ENCODE peak calls at places on chromosomes 2 and 18, in five cellular contexts. One of them, this sample, is unnamed.

GRCh38 chr2:160842286-160842685 is 317.9 kb upstream of the TANK start:
- DNase-seq in uterus: no peak
- DNase-seq in body of pancreas: no peak
- DNase-seq in breast epithelium: no peak
- DNase-seq in A549: no peak
- DNase-seq in this sample: no peak

GRCh38 chr2:238573916-238574315 is 147.2 kb downstream of the ASB1 start:
- DNase-seq in breast epithelium: no peak
- DNase-seq in uterus: no peak
- DNase-seq in body of pancreas: peak; percentile 23
- DNase-seq in A549: no peak
- DNase-seq in this sample: no peak

GRCh38 chr2:313991-314390 is 26.1 kb upstream of the ALKAL2 start:
- DNase-seq in body of pancreas: no peak
- DNase-seq in A549: no peak
- DNase-seq in uterus: no peak
- DNase-seq in breast epithelium: no peak
- DNase-seq in this sample: no peak

GRCh38 chr2:18178736-18179349 is 300.4 kb downstream of the KCNS3 start:
- DNase-seq in A549: peak; percentile 16
- DNase-seq in breast epithelium: no peak
- DNase-seq in uterus: no peak
- DNase-seq in body of pancreas: peak; percentile 42
- DNase-seq in this sample: peak; percentile 32

GRCh38 chr2:219461061-219461514 is 26.4 kb downstream of the SPEG start:
- DNase-seq in breast epithelium: no peak
- DNase-seq in uterus: peak; percentile 82
- DNase-seq in A549: no peak
- DNase-seq in body of pancreas: no peak
- DNase-seq in this sample: no peak

GRCh38 chr2:37802899-37803379 is 122.1 kb upstream of the RMDN2 start:
- DNase-seq in breast epithelium: no peak
- DNase-seq in body of pancreas: no peak
- DNase-seq in A549: peak; percentile 71
- DNase-seq in uterus: no peak
- DNase-seq in this sample: no peak

GRCh38 chr2:221502270-221502973 is 69.7 kb downstream of the EPHA4 start:
- DNase-seq in uterus: no peak
- DNase-seq in breast epithelium: no peak
- DNase-seq in body of pancreas: no peak
- DNase-seq in A549: no peak
- DNase-seq in this sample: no peak

GRCh38 chr2:173355132-173355865 is 627 bp downstream of the CDCA7 start:
- DNase-seq in A549: peak; percentile 49
- DNase-seq in body of pancreas: peak; percentile 27
- DNase-seq in uterus: peak; percentile 30
- DNase-seq in breast epithelium: no peak
- DNase-seq in this sample: peak; percentile 86

GRCh38 chr2:229726643-229727042 is 12.3 kb upstream of the DNER start:
- DNase-seq in A549: no peak
- DNase-seq in uterus: no peak
- DNase-seq in body of pancreas: no peak
- DNase-seq in breast epithelium: no peak
- DNase-seq in this sample: no peak

GRCh38 chr2:2683581-2683980 is 352.5 kb upstream of the MYT1L start:
- DNase-seq in body of pancreas: no peak
- DNase-seq in A549: no peak
- DNase-seq in uterus: no peak
- DNase-seq in breast epithelium: no peak
- DNase-seq in this sample: no peak

GRCh38 chr18:56933472-56933871 is 213.4 kb upstream of the BOD1L2 start:
- DNase-seq in breast epithelium: no peak
- DNase-seq in A549: no peak
- DNase-seq in uterus: no peak
- DNase-seq in body of pancreas: no peak
- DNase-seq in this sample: no peak

GRCh38 chr2:112033600-112033999 is 21.5 kb upstream of the TMEM87B start:
- DNase-seq in breast epithelium: no peak
- DNase-seq in uterus: peak; percentile 24
- DNase-seq in A549: no peak
- DNase-seq in body of pancreas: no peak
- DNase-seq in this sample: no peak

GRCh38 chr2:3535794-3536681 is 16.7 kb upstream of the ADI1 start:
- DNase-seq in uterus: peak; percentile 73
- DNase-seq in breast epithelium: no peak
- DNase-seq in body of pancreas: peak; percentile 51
- DNase-seq in A549: no peak
- DNase-seq in this sample: peak; percentile 47

GRCh38 chr18:22006458-22006857 is 162.9 kb upstream of the GATA6 start:
- DNase-seq in A549: no peak
- DNase-seq in body of pancreas: no peak
- DNase-seq in breast epithelium: no peak
- DNase-seq in uterus: no peak
- DNase-seq in this sample: no peak

GRCh38 chr2:46339676-46340459 is 42.7 kb downstream of the EPAS1 start:
- DNase-seq in A549: no peak
- DNase-seq in body of pancreas: peak; percentile 43
- DNase-seq in breast epithelium: no peak
- DNase-seq in uterus: peak; percentile 46
- DNase-seq in this sample: no peak

GRCh38 chr2:28359222-28360065 is 33.2 kb upstream of the FOSL2 start:
- DNase-seq in A549: no peak
- DNase-seq in breast epithelium: no peak
- DNase-seq in body of pancreas: no peak
- DNase-seq in uterus: no peak
- DNase-seq in this sample: peak; percentile 57

GRCh38 chr2:47778698-47779415 is 4.1 kb upstream of the MSH6 start:
- DNase-seq in breast epithelium: no peak
- DNase-seq in A549: no peak
- DNase-seq in uterus: no peak
- DNase-seq in body of pancreas: no peak
- DNase-seq in this sample: no peak

GRCh38 chr2:5453648-5454390 is 238.4 kb upstream of the SOX11 start:
- DNase-seq in body of pancreas: no peak
- DNase-seq in uterus: no peak
- DNase-seq in A549: no peak
- DNase-seq in breast epithelium: no peak
- DNase-seq in this sample: no peak

GRCh38 chr2:10366601-10367270 is 64.0 kb downstream of the HPCAL1 start:
- DNase-seq in A549: no peak
- DNase-seq in uterus: no peak
- DNase-seq in breast epithelium: no peak
- DNase-seq in body of pancreas: no peak
- DNase-seq in this sample: no peak

GRCh38 chr2:127108090-127108523 is 1.2 kb upstream of the BIN1 start:
- DNase-seq in uterus: no peak
- DNase-seq in A549: no peak
- DNase-seq in breast epithelium: peak; percentile 37
- DNase-seq in body of pancreas: no peak
- DNase-seq in this sample: peak; percentile 12

GRCh38 chr2:81324046-81324445 is 1019.5 kb upstream of the LRRTM1 start:
- DNase-seq in breast epithelium: no peak
- DNase-seq in A549: no peak
- DNase-seq in body of pancreas: no peak
- DNase-seq in uterus: no peak
- DNase-seq in this sample: no peak

GRCh38 chr2:70684846-70685622 is 83.0 kb downstream of the ADD2 start:
- DNase-seq in breast epithelium: no peak
- DNase-seq in A549: no peak
- DNase-seq in uterus: no peak
- DNase-seq in body of pancreas: no peak
- DNase-seq in this sample: no peak

GRCh38 chr2:43676322-43677050 is at the start of gene C1GALT1C1L:
- DNase-seq in body of pancreas: peak; percentile 62
- DNase-seq in A549: peak; percentile 43
- DNase-seq in uterus: peak; percentile 82
- DNase-seq in breast epithelium: peak; percentile 58
- DNase-seq in this sample: peak; percentile 31

GRCh38 chr2:203016716-203017115 is 2.0 kb downstream of the NBEAL1 start:
- DNase-seq in A549: no peak
- DNase-seq in breast epithelium: no peak
- DNase-seq in body of pancreas: no peak
- DNase-seq in uterus: no peak
- DNase-seq in this sample: no peak

GRCh38 chr18:2424420-2424819 is 146.9 kb downstream of the METTL4 start:
- DNase-seq in uterus: no peak
- DNase-seq in breast epithelium: no peak
- DNase-seq in body of pancreas: no peak
- DNase-seq in A549: no peak
- DNase-seq in this sample: no peak

GRCh38 chr2:232885264-232885961 is 15.3 kb downstream of the SNORC start:
- DNase-seq in A549: no peak
- DNase-seq in body of pancreas: no peak
- DNase-seq in uterus: no peak
- DNase-seq in breast epithelium: peak; percentile 55
- DNase-seq in this sample: no peak

GRCh38 chr2:37287966-37288365 is 36.7 kb downstream of the PRKD3 start:
- DNase-seq in A549: peak; percentile 19
- DNase-seq in body of pancreas: no peak
- DNase-seq in breast epithelium: no peak
- DNase-seq in uterus: no peak
- DNase-seq in this sample: no peak

GRCh38 chr2:200125463-200125862 is 170.1 kb downstream of the MAIP1 start:
- DNase-seq in breast epithelium: no peak
- DNase-seq in uterus: no peak
- DNase-seq in A549: no peak
- DNase-seq in body of pancreas: no peak
- DNase-seq in this sample: no peak

GRCh38 chr2:183267148-183267827 is 143.0 kb downstream of the NUP35 start:
- DNase-seq in A549: no peak
- DNase-seq in breast epithelium: no peak
- DNase-seq in body of pancreas: no peak
- DNase-seq in uterus: no peak
- DNase-seq in this sample: no peak

GRCh38 chr2:170201262-170201661 is 23.3 kb downstream of the MYO3B start:
- DNase-seq in breast epithelium: no peak
- DNase-seq in body of pancreas: no peak
- DNase-seq in uterus: no peak
- DNase-seq in A549: no peak
- DNase-seq in this sample: no peak

GRCh38 chr2:75466708-75467311 is 93.9 kb downstream of the EVA1A start:
- DNase-seq in uterus: no peak
- DNase-seq in body of pancreas: peak; percentile 67
- DNase-seq in A549: peak; percentile 50
- DNase-seq in breast epithelium: no peak
- DNase-seq in this sample: no peak

GRCh38 chr2:104412384-104412783 is 441.5 kb upstream of the POU3F3 start:
- DNase-seq in breast epithelium: no peak
- DNase-seq in body of pancreas: peak; percentile 45
- DNase-seq in uterus: no peak
- DNase-seq in A549: peak; percentile 7
- DNase-seq in this sample: no peak

GRCh38 chr2:214492152-214492551 is 81.3 kb downstream of the VWC2L start:
- DNase-seq in breast epithelium: no peak
- DNase-seq in A549: no peak
- DNase-seq in body of pancreas: no peak
- DNase-seq in uterus: no peak
- DNase-seq in this sample: no peak

GRCh38 chr2:2646312-2647051 is 315.4 kb upstream of the MYT1L start:
- DNase-seq in breast epithelium: no peak
- DNase-seq in uterus: no peak
- DNase-seq in body of pancreas: no peak
- DNase-seq in A549: no peak
- DNase-seq in this sample: peak; percentile 57

GRCh38 chr18:43705850-43706249 is 428.6 kb upstream of the SYT4 start:
- DNase-seq in A549: no peak
- DNase-seq in uterus: no peak
- DNase-seq in body of pancreas: no peak
- DNase-seq in breast epithelium: no peak
- DNase-seq in this sample: no peak

GRCh38 chr2:205510345-205510744 is 172.0 kb upstream of the NRP2 start:
- DNase-seq in body of pancreas: no peak
- DNase-seq in breast epithelium: no peak
- DNase-seq in A549: no peak
- DNase-seq in uterus: no peak
- DNase-seq in this sample: no peak

DNA sequence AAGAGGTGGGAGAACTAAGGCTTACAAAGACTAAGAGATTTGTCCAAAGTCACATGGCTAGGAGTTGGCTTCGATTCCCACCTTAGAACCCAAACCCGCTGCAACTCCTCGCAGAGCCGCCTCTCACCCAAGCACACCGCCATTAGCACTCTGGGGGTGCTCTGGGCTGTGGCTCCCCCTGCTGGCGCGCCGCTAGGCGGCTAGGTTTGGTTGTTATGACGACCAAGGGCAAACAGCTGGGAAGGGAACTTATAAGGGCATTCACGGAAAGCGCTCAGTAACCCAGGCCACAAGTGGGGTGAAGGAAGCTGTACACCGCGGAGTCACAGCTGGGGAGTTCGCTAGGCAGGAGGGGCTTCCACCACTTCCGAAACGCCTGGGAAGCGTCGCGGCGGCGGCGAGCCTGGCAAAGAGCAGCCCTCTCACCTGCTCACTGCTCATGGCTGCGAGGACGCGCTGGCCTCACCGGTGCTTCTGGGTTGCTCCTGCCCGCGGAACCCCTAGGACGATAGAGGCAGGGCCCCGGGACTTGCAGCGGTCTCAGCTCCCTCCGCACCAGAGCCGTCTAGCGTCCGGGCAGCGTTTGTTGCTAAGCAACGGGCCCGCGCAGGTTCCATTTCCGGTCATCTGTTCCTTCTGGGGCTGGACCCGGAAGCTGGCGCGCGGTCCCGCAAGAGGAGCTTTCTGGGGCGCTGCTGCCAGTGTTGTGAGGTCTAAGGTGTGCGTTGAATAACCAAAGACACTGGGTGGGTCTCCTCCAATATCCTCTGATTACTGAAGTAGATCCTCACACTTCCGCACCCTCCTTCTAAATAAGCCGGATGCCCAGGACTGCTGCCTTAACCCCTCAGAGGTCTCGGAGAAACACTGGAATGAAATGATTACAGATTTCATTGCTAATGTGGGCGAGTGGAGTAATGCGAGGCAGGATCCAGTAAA is at the start of gene DNAH7:
- DNase-seq in uterus: peak; percentile 86
- DNase-seq in breast epithelium: peak; percentile 90
- DNase-seq in body of pancreas: peak; percentile 91
- DNase-seq in A549: peak; percentile 88
- DNase-seq in this sample: peak; percentile 86
- TF ChIP-seq CTCF in uterus: peak; percentile 60
- TF ChIP-seq CTCF in breast epithelium: no peak
- TF ChIP-seq CTCF in body of pancreas: peak; percentile 16
- TF ChIP-seq CTCF in A549: peak; percentile 62
- TF ChIP-seq CTCF in this sample: no peak

GRCh38 chr18:28313602-28314001 is 136.7 kb upstream of the CDH2 start:
- DNase-seq in A549: no peak
- DNase-seq in uterus: no peak
- DNase-seq in breast epithelium: no peak
- DNase-seq in body of pancreas: no peak
- DNase-seq in this sample: no peak
- TF ChIP-seq POLR2A in A549: no peak
- TF ChIP-seq POLR2A in uterus: no peak
- TF ChIP-seq POLR2A in breast epithelium: no peak
- TF ChIP-seq POLR2A in body of pancreas: no peak
- TF ChIP-seq POLR2A in this sample: no peak

GRCh38 chr2:218046234-218046633 is 22.8 kb upstream of the RUFY4 start:
- DNase-seq in body of pancreas: no peak
- DNase-seq in uterus: no peak
- DNase-seq in breast epithelium: no peak
- DNase-seq in A549: no peak
- DNase-seq in this sample: no peak
- H3K4me3 ChIP-seq in body of pancreas: no peak overlapping the region
- H3K4me3 ChIP-seq in uterus: no peak overlapping the region
- H3K4me3 ChIP-seq in breast epithelium: no peak overlapping the region
- H3K4me3 ChIP-seq in A549: no peak overlapping the region
- H3K4me3 ChIP-seq in this sample: no peak overlapping the region

GRCh38 chr18:58653814-58654509 is 17.3 kb upstream of the MALT1 start:
- DNase-seq in body of pancreas: no peak
- DNase-seq in breast epithelium: no peak
- DNase-seq in A549: no peak
- DNase-seq in uterus: no peak
- DNase-seq in this sample: no peak
- TF ChIP-seq CTCF in body of pancreas: no peak
- TF ChIP-seq CTCF in breast epithelium: no peak
- TF ChIP-seq CTCF in A549: no peak
- TF ChIP-seq CTCF in uterus: no peak
- TF ChIP-seq CTCF in this sample: no peak